ENCODE peak calls at places on chromosome 22, in nine cellular contexts. Q, U, N, T, J, G, L, P and Z are unnamed samples.

GRCh38 chr22:39181778-39182177 is 29.3 kb upstream of the CBX7 start:
- DNase-seq in G (no peak), L (no peak), Q (no peak), T (no peak), U (no peak), N (no peak), P (no peak), J (no peak), Z (no peak)

GRCh38 chr22:29117799-29118477 is 45.1 kb downstream of the KREMEN1 start:
- DNase-seq in N (no peak), P (no peak), U (no peak), Q (no peak), G (no peak), T (no peak), L (peak), J (no peak), Z (no peak)

GRCh38 chr22:30009478-30009877 is 70.8 kb upstream of the HORMAD2 start:
- DNase-seq in J (no peak), U (no peak), Q (no peak), N (no peak), P (no peak), T (no peak), L (no peak), G (no peak), Z (no peak)

GRCh38 chr22:24440270-24440717 is 12.9 kb downstream of the ADORA2A start:
- DNase-seq in J (no peak), P (no peak), N (no peak), Q (no peak), U (no peak), T (no peak), L (peak), G (no peak), Z (no peak)

GRCh38 chr22:50089231-50090140 is at the start of gene MOV10L1:
- DNase-seq in J (peak), N (no peak), P (no peak), U (no peak), Q (no peak), T (no peak), L (peak), G (no peak), Z (no peak)

GRCh38 chr22:19358195-19358594 is 66.7 kb upstream of the CLTCL1 start:
- DNase-seq in J (no peak), N (no peak), T (no peak), L (no peak), U (no peak), Q (no peak), G (no peak), P (no peak), Z (no peak)

GRCh38 chr22:32842486-32842885 is 41.0 kb downstream of the TIMP3 start:
- DNase-seq in J (no peak), U (no peak), N (no peak), G (no peak), Q (no peak), L (no peak), P (peak), T (no peak), Z (peak)

GRCh38 chr22:29478326-29479276 is 1.4 kb upstream of the NEFH start:
- DNase-seq in N (no peak), Q (no peak), U (no peak), G (no peak), J (peak), P (no peak), L (no peak), T (peak), Z (no peak)

GRCh38 chr22:18022851-18023250 is 1.5 kb downstream of the MICAL3 start:
- DNase-seq in P (no peak), G (no peak), T (no peak), L (no peak), J (no peak), N (no peak), Q (no peak), U (no peak), Z (no peak)

GRCh38 chr22:46676881-46677280 is 56.7 kb downstream of the GRAMD4 start:
- DNase-seq in Q (no peak), N (no peak), G (no peak), J (no peak), T (no peak), P (no peak), L (no peak), U (no peak), Z (no peak)

GRCh38 chr22:28958611-28959010 is 75.2 kb downstream of the ZNRF3 start:
- DNase-seq in Q (no peak), J (no peak), N (no peak), T (no peak), G (no peak), L (no peak), P (peak), U (no peak), Z (no peak)

GRCh38 chr22:39292561-39293074 is 26.8 kb downstream of the RPL3 start:
- DNase-seq in U (peak), T (peak), J (no peak), P (peak), N (peak), Q (no peak), G (no peak), L (peak), Z (peak)

GRCh38 chr22:25818541-25818940 is 76.6 kb downstream of the MYO18B start:
- DNase-seq in P (no peak), G (no peak), Q (no peak), T (no peak), U (no peak), N (no peak), L (no peak), J (no peak), Z (no peak)

GRCh38 chr22:28882545-28882877 is 861 bp upstream of the ZNRF3 start:
- DNase-seq in P (no peak), U (no peak), L (no peak), G (no peak), Q (no peak), J (no peak), N (no peak), T (no peak), Z (no peak)

GRCh38 chr22:24244144-24244787 is 616 bp downstream of the GGT5 start:
- DNase-seq in U (no peak), G (no peak), N (no peak), J (no peak), T (no peak), Q (no peak), L (peak), P (no peak), Z (no peak)

GRCh38 chr22:37454857-37455686 is 27.8 kb upstream of the ELFN2 start:
- DNase-seq in G (no peak), T (peak), N (no peak), L (peak), U (peak), Q (no peak), P (peak), J (no peak), Z (peak)

GRCh38 chr22:39176673-39177455 is 24.4 kb upstream of the CBX7 start:
- DNase-seq in U (no peak), G (no peak), T (no peak), P (no peak), L (no peak), J (no peak), Q (no peak), N (no peak), Z (no peak)

GRCh38 chr22:50304528-50305392 is 2.7 kb downstream of the PLXNB2 start:
- DNase-seq in Q (no peak), T (peak), L (peak), N (no peak), U (no peak), J (no peak), G (no peak), P (peak), Z (peak)

GRCh38 chr22:44443641-44444235 is 54.3 kb downstream of the RTL6 start:
- DNase-seq in Q (no peak), P (no peak), J (peak), U (no peak), N (no peak), T (no peak), L (no peak), G (no peak), Z (no peak)